ENCODE peak calls at places on chromosomes 1 and 21, in five cellular contexts. V is H1, W is GM12891, F is HepG2, H is GM12878. Y is an unnamed sample.

GRCh38 chr1:202593845-202594244 is 116.4 kb downstream of the SYT2 start:
- DNase-seq in V (no peak), W (no peak), F (no peak), H (no peak), Y (no peak)

GRCh38 chr1:4397196-4397595 is 257.2 kb upstream of the AJAP1 start:
- DNase-seq in V (no peak), W (no peak), F (no peak), H (no peak), Y (no peak)

GRCh38 chr21:32021319-32022027 is 148.7 kb downstream of the HUNK start:
- DNase-seq in V (no peak), W (no peak), F (no peak), H (no peak), Y (no peak)

GRCh38 chr1:59445040-59445439 is 148.1 kb downstream of the FGGY start:
- DNase-seq in V (no peak), W (no peak), F (no peak), H (no peak), Y (no peak)

GRCh38 chr1:54559111-54559548 is 11.1 kb downstream of the ACOT11 start:
- DNase-seq in V (no peak), W (no peak), F (no peak), H (no peak), Y (no peak)

GRCh38 chr1:180912801-180913616 is at the start of gene KIAA1614:
- DNase-seq in V (peak; percentile 79), W (no peak), F (no peak), H (no peak), Y (no peak)

GRCh38 chr1:175514309-175515001 is 228.9 kb downstream of the TNR start:
- DNase-seq in V (no peak), W (no peak), F (no peak), H (no peak), Y (no peak)

GRCh38 chr1:46813858-46814396 is 15.1 kb downstream of the CYP4B1 start:
- DNase-seq in V (no peak), W (no peak), F (no peak), H (no peak), Y (no peak)

GRCh38 chr1:2980073-2980791 is 41.0 kb upstream of the ACTRT2 start:
- DNase-seq in V (no peak), W (no peak), F (no peak), H (no peak), Y (no peak)

GRCh38 chr1:32496127-32496526 is 31.3 kb downstream of the ZBTB8B start:
- DNase-seq in V (no peak), W (no peak), F (no peak), H (no peak), Y (no peak)

GRCh38 chr21:41752231-41752681 is 14.6 kb downstream of the RIPK4 start:
- DNase-seq in V (no peak), W (no peak), F (no peak), H (no peak), Y (no peak)

GRCh38 chr1:171881466-171881865 is 40.2 kb downstream of the DNM3 start:
- DNase-seq in V (no peak), W (no peak), F (no peak), H (no peak), Y (no peak)

GRCh38 chr1:50603274-50604271 is 180.3 kb upstream of the DMRTA2 start:
- DNase-seq in V (no peak), W (no peak), F (no peak), H (no peak), Y (no peak)

GRCh38 chr1:8217011-8217711 is 100.8 kb upstream of the SLC45A1 start:
- DNase-seq in V (peak; percentile 75), W (no peak), F (no peak), H (no peak), Y (no peak)

GRCh38 chr1:40030528-40031135 is 9.9 kb upstream of the CAP1 start:
- DNase-seq in V (no peak), W (no peak), F (no peak), H (no peak), Y (no peak)

GRCh38 chr1:53048960-53049573 is 12.9 kb upstream of the PODN start:
- DNase-seq in V (no peak), W (no peak), F (no peak), H (no peak), Y (no peak)

GRCh38 chr1:6397844-6398243 is 4.3 kb upstream of the ACOT7 start:
- DNase-seq in V (no peak), W (no peak), F (no peak), H (no peak), Y (no peak)

GRCh38 chr1:207868252-207868768 is 42.6 kb downstream of the CD34 start:
- DNase-seq in V (peak; percentile 58), W (no peak), F (no peak), H (no peak), Y (no peak)

GRCh38 chr1:226440512-226440911 is 32.6 kb upstream of the PARP1 start:
- DNase-seq in V (no peak), W (no peak), F (no peak), H (no peak), Y (no peak)

GRCh38 chr21:37041706-37042271 is 31.1 kb downstream of the PIGP start:
- DNase-seq in V (no peak), W (no peak), F (no peak), H (no peak), Y (no peak)

DNA sequence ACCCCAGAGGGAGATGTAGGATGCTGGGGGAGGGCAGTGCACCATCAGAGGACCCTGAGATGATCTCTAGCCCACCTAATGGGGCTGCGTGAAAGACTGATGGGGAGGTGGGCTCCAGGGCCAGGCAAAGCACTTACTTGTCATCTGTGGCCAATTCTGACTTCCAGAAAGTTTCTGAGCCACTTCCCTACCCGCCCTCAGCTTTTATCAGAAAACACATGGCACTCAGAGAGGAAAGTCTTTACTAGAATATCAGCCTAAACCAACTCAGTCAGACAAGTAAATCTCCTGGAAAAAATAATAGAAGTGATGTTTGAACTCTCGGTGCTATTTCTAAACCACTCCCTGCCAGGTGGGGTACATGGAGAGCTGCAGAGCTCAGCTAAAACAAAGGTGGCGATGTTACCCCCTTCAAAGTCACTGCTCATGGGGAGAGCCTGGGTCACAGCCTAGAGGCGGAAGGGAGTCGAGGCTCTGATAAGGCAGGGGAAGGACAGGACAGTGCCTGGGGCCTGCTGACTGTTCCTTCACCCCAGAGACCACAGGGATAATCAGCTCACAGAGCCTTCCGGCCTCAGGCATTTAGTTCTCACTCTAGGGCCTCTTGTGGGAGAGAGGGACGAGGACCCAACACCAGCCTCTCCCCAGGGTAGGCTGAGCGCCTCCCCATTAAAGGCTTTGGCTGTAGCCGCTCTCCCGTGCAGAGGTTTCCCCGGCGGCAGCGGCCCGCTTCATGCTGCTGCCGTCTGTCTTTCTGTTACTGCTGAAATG is 14.2 kb downstream of the SMIM12 start:
- DNase-seq in V (no peak), W (no peak), F (no peak), H (no peak), Y (no peak)
- TF ChIP-seq TAF1 in V (no peak), W (no peak), F (no peak), H (no peak), Y (no peak)

DNA sequence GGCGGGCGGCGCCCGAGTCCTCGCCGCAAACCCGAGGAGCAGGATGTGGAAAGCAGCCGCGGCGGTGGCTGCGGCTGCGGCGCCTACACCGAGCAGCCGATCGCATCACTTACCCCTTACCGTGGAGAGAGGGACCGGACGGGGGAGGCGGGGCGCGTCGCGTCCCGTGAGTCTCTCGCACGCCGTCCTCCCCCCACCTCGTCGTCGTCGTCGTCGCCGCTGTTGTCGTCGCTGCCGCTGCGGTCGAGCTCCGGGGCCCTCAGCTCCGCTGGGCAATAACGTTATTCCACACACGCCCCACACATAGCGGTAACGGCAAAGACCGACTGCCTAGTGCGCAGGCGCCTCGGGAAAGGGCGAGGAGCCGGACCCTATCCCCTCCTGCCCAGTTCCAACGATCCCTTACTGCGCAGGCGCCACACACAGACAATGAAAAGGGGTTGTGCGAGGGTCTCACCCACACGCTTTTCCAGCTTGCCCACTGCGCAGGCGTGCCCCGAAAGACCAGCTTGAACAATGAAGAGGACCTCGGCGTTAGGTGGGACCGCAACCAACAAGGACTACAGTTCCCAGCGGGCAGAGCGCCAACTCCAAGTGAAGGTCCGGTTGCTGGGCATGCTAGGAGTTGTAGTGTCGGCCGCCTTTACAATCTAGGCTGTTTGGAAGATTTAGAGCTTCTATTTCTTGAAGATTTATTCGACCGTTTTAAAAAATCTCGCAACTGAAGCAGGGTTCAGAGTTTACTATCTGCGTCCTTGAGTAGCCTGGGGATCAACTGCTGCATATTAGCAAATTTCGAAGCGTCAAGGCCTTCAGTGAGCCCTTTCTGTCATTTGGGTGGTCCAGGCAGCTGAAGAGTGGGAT is at the start of gene CEP170:
- DNase-seq in V (peak; percentile 95), W (peak; percentile 60), F (peak; percentile 99), H (peak; percentile 94), Y (peak; percentile 57)
- TF ChIP-seq POLR2A in V (no peak), W (no peak), F (peak; percentile 81), H (peak; percentile 85), Y (peak; percentile 71)

DNA sequence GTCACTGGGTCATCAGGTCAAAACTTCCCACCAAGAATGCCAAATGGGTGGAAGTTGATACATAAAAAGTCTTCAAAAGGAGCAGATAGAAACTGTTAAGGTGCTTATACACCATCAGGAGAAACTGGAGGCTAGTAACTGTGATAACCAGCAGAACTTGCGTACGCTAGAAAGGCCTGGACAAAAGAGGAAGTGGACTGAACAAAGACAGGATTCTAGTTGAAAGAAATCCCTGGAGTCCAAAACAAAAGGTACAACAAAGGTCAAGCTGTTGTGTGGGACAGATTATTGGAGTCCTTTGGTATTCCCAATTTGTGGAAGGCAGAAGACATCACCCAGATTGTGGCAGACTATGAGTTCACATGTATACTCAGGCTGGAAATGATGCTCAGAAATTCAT is 215.8 kb upstream of the PBX1 start:
- DNase-seq in V (no peak), W (no peak), F (no peak), H (no peak), Y (no peak)
- TF ChIP-seq TAF1 in V (no peak), W (no peak), F (no peak), H (no peak), Y (no peak)

DNA sequence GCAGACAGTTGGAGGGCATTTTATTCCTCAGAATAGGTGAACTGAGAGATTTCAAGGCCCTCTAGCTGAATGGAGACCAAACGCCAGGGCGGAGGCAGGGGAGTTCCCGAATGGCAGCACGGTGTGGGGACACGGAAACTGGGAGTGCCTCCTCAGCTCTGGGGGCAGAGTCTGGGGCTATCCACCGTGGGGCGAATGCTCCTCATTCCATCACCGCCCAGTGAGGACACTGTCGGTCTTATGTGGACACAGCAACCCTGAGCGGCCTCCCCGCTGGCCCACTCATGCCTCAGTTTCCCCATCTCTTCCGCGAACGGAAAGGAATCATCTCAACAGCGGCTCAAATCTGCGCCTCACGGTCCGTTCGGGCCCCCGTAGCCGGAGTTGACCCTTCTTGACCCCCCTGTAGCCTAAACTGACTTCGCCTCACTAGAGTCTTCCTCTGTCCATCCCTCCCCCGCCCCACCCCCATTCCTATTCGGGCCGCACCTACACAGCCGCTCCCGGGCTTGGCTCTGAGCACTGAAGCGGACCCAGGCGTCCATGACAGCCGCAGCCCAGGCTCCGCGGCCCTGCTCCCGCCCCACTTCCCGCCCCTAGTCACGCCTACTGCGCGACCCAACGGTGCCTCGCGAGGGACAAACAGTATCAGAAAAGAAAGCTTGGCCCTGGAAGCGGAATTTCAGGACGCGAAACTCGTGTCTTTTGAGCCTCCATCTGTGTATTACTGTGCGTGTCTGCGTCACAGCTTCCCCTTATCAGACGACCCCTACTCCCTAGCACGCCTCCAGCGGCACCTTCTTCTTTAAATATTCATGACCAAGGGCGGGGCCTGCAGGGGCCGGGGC is at the start of gene PEX11B:
- DNase-seq in V (peak; percentile 92), W (peak; percentile 85), F (peak; percentile 70), H (peak; percentile 75), Y (peak; percentile 87)
- TF ChIP-seq POLR2A in V (no peak), W (peak; percentile 51), F (peak; percentile 68), H (peak; percentile 93), Y (peak; percentile 78)

Y was measured in GM12892.